ENCODE peak calls at places on chromosomes 13 and 19, in nine cellular contexts. C is lower lobe of right lung; D is psoas muscle; K is CD8-positive, alpha-beta memory T cell; I is body of pancreas; A is left ventricle myocardium inferior; V is Peyer's patch; L is IMR-90; G is heart right ventricle. E is an unnamed sample. For H3K9me3 and H3K36me3, the result is how much of the 10 kb centered on the place peaks cover.

GRCh38 chr13:60584976-60585375 is 188.0 kb downstream of the TDRD3 start:
- DNase-seq in V (no peak), D (no peak), K (no peak), G (no peak), C (no peak), I (no peak), A (no peak), L (no peak), E (no peak)

GRCh38 chr13:38969187-38969586 is 21.4 kb downstream of the STOML3 start:
- DNase-seq in V (no peak), D (no peak), K (no peak), C (no peak), A (no peak), L (no peak), G (no peak), I (no peak), E (no peak)

GRCh38 chr13:114143806-114144605 is 11.6 kb upstream of the RASA3 start:
- DNase-seq in I (peak), K (peak), V (peak), D (peak), L (no peak), G (no peak), C (no peak), A (no peak), E (no peak)

GRCh38 chr13:44819245-44819644 is 170.0 kb downstream of the NUFIP1 start:
- DNase-seq in C (no peak), A (no peak), I (no peak), V (no peak), L (peak), G (no peak), K (no peak), D (no peak), E (no peak)

GRCh38 chr19:48991823-48992570 is 1.1 kb downstream of the GYS1 start:
- DNase-seq in K (no peak), L (peak), A (peak), I (peak), V (peak), C (peak), G (peak), D (peak), E (no peak)

GRCh38 chr19:52542984-52543664 is 15.7 kb downstream of the ZNF808 start:
- DNase-seq in V (peak), I (no peak), K (peak), C (no peak), A (no peak), D (no peak), L (peak), G (no peak), E (peak)

GRCh38 chr19:32630338-32630737 is 44.6 kb downstream of the ANKRD27 start:
- DNase-seq in A (no peak), I (no peak), V (no peak), C (no peak), K (no peak), G (no peak), D (no peak), L (no peak), E (no peak)

GRCh38 chr19:1154731-1155351 is 19.2 kb downstream of the SBNO2 start:
- DNase-seq in K (no peak), D (peak), V (peak), G (peak), L (peak), A (peak), C (peak), I (peak), E (no peak)

GRCh38 chr19:16160943-16161560 is 12.3 kb downstream of the CIB3 start:
- DNase-seq in C (no peak), D (no peak), A (no peak), G (no peak), V (no peak), K (no peak), I (no peak), L (peak), E (no peak)

GRCh38 chr19:15562861-15563260 is 52.2 kb upstream of the CYP4F8 start:
- DNase-seq in I (peak), K (no peak), D (no peak), C (no peak), A (no peak), G (no peak), L (peak), V (no peak), E (no peak)

GRCh38 chr13:31048521-31048920 is 113.2 kb downstream of the HSPH1 start:
- DNase-seq in C (no peak), L (no peak), I (no peak), G (no peak), K (no peak), D (no peak), A (no peak), V (peak), E (no peak)

GRCh38 chr13:36344886-36345437 is 1.2 kb downstream of the SPART start:
- DNase-seq in V (no peak), I (no peak), G (peak), L (no peak), C (no peak), A (no peak), D (no peak), K (peak), E (peak)

GRCh38 chr19:940591-941291 is 14.9 kb downstream of the ARID3A start:
- DNase-seq in V (peak), L (peak), A (peak), C (peak), D (peak), K (peak), G (no peak), I (peak), E (peak)

GRCh38 chr13:29532136-29532535 is 63.4 kb downstream of the SLC7A1 start:
- DNase-seq in A (no peak), L (no peak), K (no peak), V (no peak), D (no peak), I (no peak), C (no peak), G (no peak), E (no peak)

GRCh38 chr19:46639356-46640061 is 3.5 kb upstream of the GNG8 start:
- DNase-seq in D (no peak), I (no peak), V (no peak), L (peak), K (no peak), G (peak), C (peak), A (peak), E (no peak)

GRCh38 chr19:35055715-35056179 is 14.2 kb downstream of the HPN start:
- DNase-seq in D (no peak), I (peak), A (no peak), G (no peak), V (no peak), C (peak), L (no peak), K (no peak), E (no peak)

GRCh38 chr13:24005711-24006281 is 108.5 kb upstream of the C1QTNF9B start:
- DNase-seq in A (no peak), K (no peak), C (no peak), I (no peak), V (no peak), G (no peak), L (no peak), D (no peak), E (no peak)

GRCh38 chr19:52935434-52935833 is 12.2 kb upstream of the ZNF888 start:
- DNase-seq in G (no peak), C (no peak), D (no peak), K (no peak), L (peak), I (no peak), A (no peak), V (no peak), E (no peak)

GRCh38 chr19:10124429-10124828 is 4.7 kb upstream of the EIF3G start:
- DNase-seq in A (no peak), V (no peak), D (no peak), C (no peak), I (no peak), L (no peak), G (no peak), K (no peak), E (no peak)

GRCh38 chr13:64934569-64935362 is 2295.4 kb downstream of the PCDH9 start:
- DNase-seq in I (no peak), V (no peak), K (no peak), C (no peak), D (no peak), G (no peak), A (no peak), L (no peak), E (no peak)

GRCh38 chr19:1408300-1409203 is 1.2 kb downstream of the DAZAP1 start:
- DNase-seq in K (peak), C (peak), I (peak), V (peak), G (peak), A (peak), D (peak), L (peak), E (peak)

GRCh38 chr19:14149509-14149994 is 13.2 kb upstream of the ASF1B start:
- DNase-seq in C (peak), G (peak), A (peak), D (peak), V (peak), K (peak), I (peak), L (no peak), E (peak)

GRCh38 chr19:29845576-29846176 is 33.9 kb downstream of the CCNE1 start:
- DNase-seq in G (peak), C (no peak), L (peak), V (peak), K (peak), A (no peak), I (no peak), D (peak), E (no peak)

GRCh38 chr19:800360-801029 is 3.2 kb downstream of the PTBP1 start:
- DNase-seq in L (no peak), A (no peak), C (no peak), I (peak), K (no peak), V (no peak), G (no peak), D (no peak), E (no peak)

GRCh38 chr19:11054628-11055027 is 34.6 kb upstream of the LDLR start:
- DNase-seq in K (no peak), A (no peak), V (no peak), L (no peak), D (no peak), I (no peak), C (no peak), G (no peak), E (no peak)

GRCh38 chr19:35657904-35658700 is 8.2 kb upstream of the UPK1A start:
- DNase-seq in L (no peak), V (no peak), D (no peak), G (no peak), C (no peak), I (no peak), K (no peak), A (no peak), E (no peak)

GRCh38 chr19:3950871-3951861 is 18.3 kb downstream of the NMRK2 start:
- DNase-seq in V (no peak), G (peak), C (no peak), D (peak), K (no peak), L (no peak), I (peak), A (peak), E (no peak)

DNA sequence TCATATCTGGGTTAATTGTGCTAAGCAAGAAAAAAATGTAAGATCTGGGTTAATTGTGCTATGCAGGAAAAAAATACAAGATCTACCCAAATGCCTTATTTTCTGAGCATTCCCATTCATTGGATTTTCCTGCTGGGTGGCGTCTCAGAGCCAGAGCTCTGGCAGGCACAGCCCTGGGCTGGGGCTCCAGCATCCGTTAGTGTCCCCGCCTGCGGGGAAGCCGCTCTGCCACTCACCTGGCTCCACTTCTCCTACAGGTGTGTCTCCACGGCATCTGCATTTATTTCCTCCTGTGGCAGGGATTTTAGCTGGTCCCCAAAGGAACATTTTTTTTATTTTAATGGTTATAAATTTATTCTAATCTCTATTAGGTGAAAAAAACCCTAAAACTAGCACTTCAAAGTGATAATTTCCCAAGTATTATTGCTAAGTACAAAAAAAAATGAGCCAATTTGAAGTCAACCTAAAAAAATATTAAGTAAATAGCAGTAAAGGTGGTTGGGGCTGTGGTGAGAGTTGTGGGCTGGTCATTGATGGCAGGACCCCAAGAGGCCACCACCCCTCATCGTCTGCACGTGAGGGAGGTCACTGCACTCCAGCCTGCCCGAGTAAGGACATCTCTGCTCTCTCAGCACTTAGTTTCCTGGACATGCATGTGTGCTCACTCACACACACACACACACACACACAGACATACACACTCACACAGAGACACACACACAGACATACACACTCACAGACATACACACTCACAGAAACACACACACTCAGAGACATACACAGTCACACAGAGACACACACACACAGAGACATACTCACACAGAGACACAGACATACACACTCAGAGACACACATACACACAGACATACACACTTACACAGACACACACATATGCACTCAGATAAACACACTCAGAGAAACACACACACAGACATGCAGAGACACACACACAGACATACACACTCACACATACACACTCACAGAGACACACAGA is 127.4 kb upstream of the SOX1 start:
- DNase-seq in C (no peak), L (no peak), I (no peak), D (no peak), A (no peak), K (no peak), V (no peak), G (no peak), E (no peak)
- H3K9me3 ChIP-seq in C (under half), L (under half), I (under half), D (under half), A (under half), K (under half), V (under half), G (under half), E (under half)

DNA sequence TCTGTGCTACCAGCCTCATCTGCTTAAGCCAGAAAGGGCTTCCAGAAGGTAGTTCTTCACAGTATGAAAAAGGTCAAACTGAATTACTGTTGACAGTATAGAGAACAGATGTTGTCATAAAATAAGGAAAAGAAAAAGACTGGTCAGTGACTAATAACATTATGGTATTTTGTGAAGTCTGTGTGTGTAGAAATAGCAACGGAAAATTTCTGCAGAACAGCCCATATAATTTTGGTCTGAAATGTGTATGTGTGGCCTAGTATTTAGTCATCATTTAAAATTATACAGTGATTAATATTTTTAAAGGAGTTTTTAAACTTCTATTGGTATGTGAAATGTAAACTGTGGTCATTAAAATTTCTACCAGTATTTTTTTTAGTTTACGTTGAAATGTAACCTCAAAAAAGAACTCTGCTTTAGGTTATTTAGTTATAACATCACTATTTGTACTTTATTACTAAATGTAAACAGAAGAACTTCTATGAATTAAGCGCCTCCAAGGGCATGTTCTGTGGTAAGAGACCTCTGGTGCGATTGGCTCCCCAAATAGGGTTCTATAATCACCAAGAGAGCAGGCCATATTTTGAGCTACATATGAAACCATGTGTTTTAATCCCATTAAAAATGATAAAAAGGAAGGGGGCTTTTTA is 3.3 kb upstream of the GPR183 start:
- DNase-seq in I (no peak), A (no peak), K (no peak), G (no peak), V (no peak), D (no peak), C (no peak), L (peak), E (no peak)
- H3K27ac ChIP-seq in I (peak), A (no peak), K (no peak), G (no peak), V (no peak), D (no peak), C (no peak), L (no peak), E (peak)

GRCh38 chr19:19160489-19161035 is 9.5 kb downstream of the MEF2B start:
- DNase-seq in D (no peak), V (peak), G (no peak), A (no peak), K (no peak), C (no peak), I (no peak), L (no peak), E (no peak)
- H3K36me3 ChIP-seq in D (under half), V (under half), G (under half), A (under half), K (under half), C (under half), I (under half), L (under half), E (under half)

GRCh38 chr19:58056861-58057260 is 2.2 kb upstream of the ZNF135 start:
- DNase-seq in D (no peak), L (no peak), V (no peak), I (no peak), A (no peak), K (no peak), C (no peak), G (no peak), E (no peak)

GRCh38 chr19:58053480-58054156 is 5.5 kb upstream of the ZNF135 start:
- DNase-seq in A (no peak), C (no peak), K (no peak), G (no peak), D (no peak), L (no peak), V (no peak), I (no peak), E (no peak)

GRCh38 chr19:58055483-58055874 is 3.6 kb upstream of the ZNF135 start:
- DNase-seq in V (no peak), I (no peak), A (no peak), D (no peak), C (no peak), K (no peak), G (no peak), L (no peak), E (no peak)

GRCh38 chr19:58056261-58056660 is 2.8 kb upstream of the ZNF135 start:
- DNase-seq in G (no peak), D (no peak), V (no peak), C (no peak), I (no peak), K (no peak), L (no peak), A (no peak), E (no peak)

DNA sequence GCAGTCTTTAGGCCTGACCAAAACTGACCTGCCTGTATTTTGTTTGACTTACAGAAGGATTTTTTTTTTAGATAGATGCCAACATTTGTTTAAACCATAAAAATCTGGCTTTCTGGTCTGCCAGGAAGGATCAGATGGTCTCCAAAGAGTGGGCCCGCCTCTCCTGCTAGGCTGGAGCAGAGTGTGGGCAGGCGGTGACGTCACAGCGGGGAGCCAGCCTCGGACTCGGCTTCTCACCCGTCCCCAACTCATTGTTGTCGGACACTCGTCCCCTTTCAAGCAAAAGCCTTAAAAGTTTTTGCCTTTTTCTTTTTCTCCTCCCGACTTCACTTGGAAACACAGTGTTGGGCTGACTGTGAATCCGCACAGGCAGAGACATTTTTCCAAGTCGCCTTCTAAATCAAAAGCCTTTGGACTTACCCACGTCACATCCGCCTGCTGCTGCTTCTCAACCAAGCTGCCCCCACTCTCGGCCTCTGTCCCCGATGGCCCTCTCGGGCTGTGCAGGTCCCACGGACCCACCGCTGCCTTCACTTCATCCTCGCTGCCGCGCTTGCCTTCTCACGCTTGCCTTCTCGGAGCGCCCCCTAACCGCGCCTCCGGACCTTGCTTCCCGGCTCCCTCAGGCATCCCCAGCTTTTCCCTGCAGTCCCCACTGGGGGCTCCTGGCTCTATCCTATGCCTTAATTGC is 4.1 kb upstream of the ZNF135 start:
- DNase-seq in G (peak), A (peak), V (no peak), C (no peak), I (peak), D (no peak), L (peak), K (no peak), E (no peak)
- H3K9me3 ChIP-seq in G (under half), A (under half), V (under half), C (under half), I (under half), D (under half), L (half or more), K (under half), E (under half)

GRCh38 chr19:39406656-39407393 is at the start of gene ZFP36:
- DNase-seq in K (peak), D (peak), L (peak), C (peak), A (peak), G (peak), V (peak), I (peak), E (peak)

GRCh38 chr19:39407394-39407643 is 672 bp downstream of the ZFP36 start:
- DNase-seq in G (no peak), K (no peak), I (no peak), C (no peak), D (no peak), V (no peak), L (no peak), A (no peak), E (no peak)

GRCh38 chr19:39405261-39405912 is 1.3 kb upstream of the ZFP36 start:
- DNase-seq in C (no peak), D (no peak), K (no peak), V (no peak), L (no peak), I (no peak), G (peak), A (no peak), E (peak)

GRCh38 chr19:39407644-39408391 is 1.2 kb downstream of the ZFP36 start:
- DNase-seq in K (peak), G (peak), C (peak), V (peak), A (peak), I (peak), L (no peak), D (peak), E (no peak)

GRCh38 chr19:39405930-39406655 is 554 bp upstream of the ZFP36 start:
- DNase-seq in C (no peak), V (peak), A (no peak), D (no peak), L (no peak), K (peak), I (no peak), G (peak), E (peak)
- H3K27ac ChIP-seq in C (peak), V (peak), A (peak), D (peak), L (peak), K (peak), I (peak), G (peak), E (peak)

E was measured in CD4-positive, alpha-beta memory T cell.